ENCODE peak calls at places on chromosomes 6 and 20, in four cellular contexts. X is GM06990, V is HCT116, Q is NB4. G is an unnamed sample.

GRCh38 chr6:33677153-33677660 is 34.3 kb downstream of the UQCC2 start:
- DNase-seq in V (no peak), X (no peak), Q (no peak), G (no peak)

GRCh38 chr20:48797275-48797825 is 30.4 kb downstream of the PREX1 start:
- DNase-seq in X (no peak), Q (peak; percentile 69), V (no peak), G (peak; percentile 9)

GRCh38 chr6:111846511-111847409 is 26.5 kb downstream of the FYN start:
- DNase-seq in Q (no peak), V (no peak), X (no peak), G (no peak)

GRCh38 chr6:148311849-148312669 is 30.6 kb upstream of the SASH1 start:
- DNase-seq in V (no peak), X (no peak), Q (no peak), G (no peak)

GRCh38 chr6:47698342-47698787 is at the start of gene ADGRF4:
- DNase-seq in V (no peak), X (no peak), Q (peak; percentile 4), G (no peak)

GRCh38 chr6:11096109-11096508 is 2.5 kb downstream of the SMIM13 start:
- DNase-seq in V (peak; percentile 54), X (no peak), Q (peak; percentile 81), G (no peak)

GRCh38 chr6:73157870-73158269 is 67.4 kb downstream of the KHDC1L start:
- DNase-seq in V (no peak), Q (no peak), X (no peak), G (peak; percentile 75)

GRCh38 chr6:142943746-142944125 is 1.2 kb downstream of the HIVEP2 start:
- DNase-seq in X (peak; percentile 69), Q (peak; percentile 80), V (no peak), G (no peak)

GRCh38 chr6:107511410-107512070 is 21.6 kb downstream of the SOBP start:
- DNase-seq in V (no peak), X (no peak), Q (no peak), G (no peak)

GRCh38 chr6:3205913-3206312 is 21.5 kb downstream of the TUBB2B start:
- DNase-seq in V (no peak), Q (peak; percentile 85), X (no peak), G (no peak)

GRCh38 chr6:44674226-44675155 is 287.0 kb downstream of the CDC5L start:
- DNase-seq in Q (no peak), X (no peak), V (peak; percentile 26), G (no peak)

GRCh38 chr6:133947302-133947900 is 5.6 kb upstream of the TBPL1 start:
- DNase-seq in X (no peak), Q (no peak), V (no peak), G (no peak)

GRCh38 chr6:115947964-115948541 is 112.6 kb downstream of the FRK start:
- DNase-seq in V (no peak), X (no peak), Q (no peak), G (no peak)

GRCh38 chr6:138545621-138545980 is 46.3 kb upstream of the NHSL1 start:
- DNase-seq in X (no peak), V (no peak), Q (no peak), G (no peak)

GRCh38 chr20:44769481-44769863 is 23.8 kb downstream of the KCNK15 start:
- DNase-seq in X (no peak), Q (no peak), V (no peak), G (no peak)

GRCh38 chr6:110484321-110484720 is 7.9 kb upstream of the SLC22A16 start:
- DNase-seq in V (no peak), X (no peak), Q (peak; percentile 97), G (no peak)

GRCh38 chr20:20603339-20603990 is 109.0 kb downstream of the RALGAPA2 start:
- DNase-seq in V (no peak), Q (no peak), X (peak; percentile 70), G (no peak)

GRCh38 chr6:4910060-4910746 is 93.6 kb downstream of the RPP40 start:
- DNase-seq in Q (no peak), X (no peak), V (no peak), G (no peak)

GRCh38 chr6:115896538-115897129 is 164.1 kb downstream of the FRK start:
- DNase-seq in X (peak; percentile 9), Q (peak; percentile 42), V (peak; percentile 34), G (no peak)

GRCh38 chr6:124223596-124223995 is 419.9 kb downstream of the NKAIN2 start:
- DNase-seq in X (no peak), V (no peak), Q (no peak), G (no peak)

GRCh38 chr20:40120827-40121226 is 568.2 kb downstream of the MAFB start:
- DNase-seq in X (no peak), Q (no peak), V (no peak), G (no peak)

GRCh38 chr20:13684566-13685222 is 46.0 kb upstream of the TASP1 start:
- DNase-seq in X (peak; percentile 69), V (no peak), Q (peak; percentile 93), G (no peak)

GRCh38 chr6:129370268-129370916 is 339.6 kb downstream of the ARHGAP18 start:
- DNase-seq in V (peak; percentile 45), Q (peak; percentile 47), X (no peak), G (no peak)

GRCh38 chr20:64203037-64203777 is 39.0 kb downstream of the MYT1 start:
- DNase-seq in V (no peak), X (no peak), Q (no peak), G (no peak)

GRCh38 chr20:53161473-53161872 is 189.3 kb downstream of the TSHZ2 start:
- DNase-seq in V (no peak), Q (peak; percentile 21), X (no peak), G (no peak)

GRCh38 chr20:53161073-53161472 is 188.9 kb downstream of the TSHZ2 start:
- DNase-seq in Q (no peak), V (no peak), X (peak; percentile 17), G (no peak)

GRCh38 chr20:53163486-53163885 is 191.3 kb downstream of the TSHZ2 start:
- DNase-seq in Q (no peak), V (no peak), X (no peak), G (no peak)

GRCh38 chr20:53164072-53164471 is 191.9 kb downstream of the TSHZ2 start:
- DNase-seq in Q (no peak), X (no peak), V (no peak), G (no peak)

DNA sequence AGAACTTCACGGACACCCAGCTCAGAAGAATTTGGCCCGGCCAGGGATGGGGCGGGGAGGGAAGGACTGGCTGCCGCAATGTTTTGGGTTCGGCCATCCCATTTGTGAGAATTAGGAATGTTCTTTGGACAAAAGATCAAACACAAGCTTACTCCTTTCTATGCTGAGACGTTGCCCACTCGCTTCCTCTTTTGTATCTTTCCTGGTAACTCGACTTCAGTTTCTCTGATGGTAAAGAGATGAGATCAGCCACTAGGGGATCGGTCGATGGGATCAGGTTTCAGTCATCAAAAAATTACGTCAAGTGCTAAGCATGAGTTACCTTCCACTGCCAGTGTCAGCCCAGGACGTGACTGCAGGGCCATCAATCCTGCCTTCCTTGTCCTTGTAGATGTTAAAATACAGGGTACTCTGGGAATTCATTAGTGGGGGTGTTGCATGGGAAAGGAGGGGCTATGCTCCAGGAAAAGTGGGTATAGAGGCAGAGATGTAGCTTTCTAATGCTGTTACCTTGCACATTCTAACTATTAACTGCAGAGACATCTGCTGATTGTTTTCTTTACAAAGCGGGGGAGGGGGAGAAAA is 190.2 kb downstream of the TSHZ2 start:
- DNase-seq in Q (peak; percentile 58), X (peak; percentile 56), V (peak; percentile 42), G (no peak)
- TF ChIP-seq CTCF in Q (peak; percentile 18), X (no peak), V (peak; percentile 32), G (peak; percentile 18)

GRCh38 chr6:158498362-158498761 is 61.5 kb upstream of the TMEM181 start:
- DNase-seq in X (no peak), Q (no peak), V (no peak), G (no peak)

GRCh38 chr6:158499601-158500000 is 60.3 kb upstream of the TMEM181 start:
- DNase-seq in X (no peak), Q (no peak), V (no peak), G (no peak)

GRCh38 chr6:158497620-158498019 is 62.3 kb upstream of the TMEM181 start:
- DNase-seq in X (no peak), Q (no peak), V (no peak), G (no peak)

GRCh38 chr6:158500016-158500735 is 59.7 kb upstream of the TMEM181 start:
- DNase-seq in V (no peak), Q (no peak), X (no peak), G (no peak)

DNA sequence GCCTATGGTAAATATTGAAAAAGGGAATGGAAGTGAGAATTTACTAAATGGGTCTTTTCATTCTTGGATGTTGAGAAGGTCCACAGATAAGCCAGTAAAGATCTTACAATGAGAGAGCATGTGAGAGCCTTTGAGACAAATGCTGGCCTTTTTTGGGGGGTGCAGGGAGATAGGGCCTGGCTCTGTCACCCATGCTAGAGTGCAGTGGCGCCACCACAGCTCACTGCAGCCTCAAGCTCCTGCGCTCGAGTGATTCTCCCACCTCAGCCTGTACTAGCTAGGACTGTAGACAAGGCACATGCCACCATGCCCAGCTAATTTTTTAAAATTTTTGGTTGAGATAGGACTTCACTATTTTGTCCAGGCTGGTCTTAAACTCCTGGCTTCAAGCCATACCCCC is 63.2 kb upstream of the TMEM181 start:
- DNase-seq in Q (no peak), X (no peak), V (no peak), G (no peak)
- TF ChIP-seq CTCF in Q (no peak), X (peak; percentile 19), V (no peak), G (no peak)

GRCh38 chr6:52104979-52105378 is 17.6 kb upstream of the PKHD1 start:
- DNase-seq in X (no peak), V (no peak), Q (no peak), G (no peak)
- TF ChIP-seq CTCF in X (no peak), V (no peak), Q (no peak), G (no peak)

GRCh38 chr6:169789146-169789943 is 37.9 kb downstream of the ERMARD start:
- DNase-seq in Q (no peak), V (no peak), X (no peak), G (no peak)
- TF ChIP-seq CTCF in Q (no peak), V (no peak), X (no peak), G (no peak)

GRCh38 chr6:145890422-145890821 is 73.7 kb downstream of the SHPRH start:
- DNase-seq in Q (no peak), X (no peak), V (no peak), G (no peak)

GRCh38 chr6:145891565-145891964 is 72.6 kb downstream of the SHPRH start:
- DNase-seq in V (no peak), X (no peak), Q (no peak), G (no peak)

GRCh38 chr6:145891126-145891525 is 73.0 kb downstream of the SHPRH start:
- DNase-seq in V (no peak), X (no peak), Q (no peak), G (no peak)

GRCh38 chr6:145886228-145886956 is 71.8 kb upstream of the FBXO30 start:
- DNase-seq in X (no peak), V (no peak), Q (no peak), G (no peak)

DNA sequence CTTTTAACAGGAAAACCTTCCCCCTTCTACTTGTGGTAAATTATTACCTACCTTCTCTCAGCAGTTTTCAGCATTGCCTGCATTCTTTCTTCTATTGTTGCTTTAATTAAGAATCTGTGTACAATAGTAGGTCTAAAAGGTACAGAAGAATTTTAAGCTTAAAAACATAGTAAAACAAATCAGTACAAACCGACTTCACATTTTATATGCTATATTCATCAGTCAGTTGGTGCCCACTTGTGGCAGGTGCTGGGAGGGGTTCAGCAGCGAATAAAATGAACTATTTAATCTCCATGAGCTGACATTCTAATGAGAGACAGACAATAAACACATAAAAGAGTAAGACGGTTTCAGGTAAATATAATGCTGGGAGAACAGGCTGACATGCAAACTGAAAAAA is 73.4 kb upstream of the FBXO30 start:
- DNase-seq in X (peak; percentile 35), Q (peak; percentile 38), V (no peak), G (no peak)
- TF ChIP-seq CTCF in X (peak; percentile 62), Q (peak; percentile 46), V (peak; percentile 14), G (peak; percentile 76)

GRCh38 chr20:10770753-10771152 is 97.0 kb upstream of the JAG1 start:
- DNase-seq in V (no peak), Q (no peak), X (no peak), G (no peak)
- TF ChIP-seq CTCF in V (no peak), Q (no peak), X (no peak), G (no peak)